ENCODE peak calls at places on chromosome 2, in four cellular contexts. E is heart right ventricle, Z is body of pancreas, Y is K562. M is an unnamed sample. For H3K9me3 and H3K4me1, the result is how much of the 10 kb centered on the place peaks cover.

GRCh38 chr2:70118798-70119454 is 31.6 kb downstream of the PCBP1 start:
- DNase-seq in E (no peak), Z (no peak), Y (peak), M (no peak)

GRCh38 chr2:824954-825353 is 125.7 kb upstream of the SNTG2 start:
- DNase-seq in E (no peak), Z (no peak), Y (no peak), M (no peak)

GRCh38 chr2:191009541-191010374 is 4.2 kb downstream of the STAT1 start:
- DNase-seq in E (no peak), Z (no peak), Y (no peak), M (no peak)

GRCh38 chr2:222514901-222515300 is 90.6 kb downstream of the SGPP2 start:
- DNase-seq in E (no peak), Z (no peak), Y (no peak), M (no peak)

GRCh38 chr2:240640939-240641338 is 15.7 kb downstream of the GPR35 start:
- DNase-seq in E (no peak), Z (peak), Y (peak), M (no peak)

GRCh38 chr2:37827911-37828411 is 97.1 kb upstream of the RMDN2 start:
- DNase-seq in E (no peak), Z (no peak), Y (no peak), M (peak)

GRCh38 chr2:226813148-226813701 is 13.6 kb upstream of the IRS1 start:
- DNase-seq in E (no peak), Z (no peak), Y (no peak), M (no peak)

GRCh38 chr2:42572297-42573081 is 4.1 kb downstream of the MTA3 start:
- DNase-seq in E (no peak), Z (no peak), Y (no peak), M (no peak)

GRCh38 chr2:228846161-228846560 is 424.9 kb downstream of the PID1 start:
- DNase-seq in E (no peak), Z (no peak), Y (no peak), M (no peak)

GRCh38 chr2:207409525-207409924 is 120.2 kb upstream of the CREB1 start:
- DNase-seq in E (no peak), Z (no peak), Y (no peak), M (no peak)

GRCh38 chr2:39252888-39253518 is 9.2 kb upstream of the CDKL4 start:
- DNase-seq in E (no peak), Z (no peak), Y (no peak), M (no peak)

GRCh38 chr2:51673628-51674027 is 641.7 kb upstream of the NRXN1 start:
- DNase-seq in E (no peak), Z (no peak), Y (no peak), M (no peak)

GRCh38 chr2:181300600-181301291 is 156.4 kb upstream of the ITGA4 start:
- DNase-seq in E (no peak), Z (no peak), Y (no peak), M (no peak)

GRCh38 chr2:216299588-216299987 is 72.7 kb downstream of the MARCHF4 start:
- DNase-seq in E (no peak), Z (no peak), Y (no peak), M (no peak)

GRCh38 chr2:3071645-3072044 is 306.0 kb downstream of the EIPR1 start:
- DNase-seq in E (no peak), Z (no peak), Y (no peak), M (no peak)

GRCh38 chr2:238493880-238494572 is 67.3 kb downstream of the ASB1 start:
- DNase-seq in E (no peak), Z (no peak), Y (no peak), M (no peak)

GRCh38 chr2:181104512-181105121 is 124.2 kb downstream of the UBE2E3 start:
- DNase-seq in E (no peak), Z (no peak), Y (peak), M (no peak)

GRCh38 chr2:19362652-19363473 is 4.4 kb upstream of the OSR1 start:
- DNase-seq in E (peak), Z (peak), Y (peak), M (peak)

GRCh38 chr2:208515099-208515498 is 108.5 kb downstream of the PTH2R start:
- DNase-seq in E (no peak), Z (no peak), Y (no peak), M (no peak)

GRCh38 chr2:208511016-208511415 is 104.4 kb downstream of the PTH2R start:
- DNase-seq in E (no peak), Z (no peak), Y (no peak), M (no peak)

GRCh38 chr2:208509586-208509985 is 103.0 kb downstream of the PTH2R start:
- DNase-seq in E (no peak), Z (no peak), Y (no peak), M (no peak)
- H3K9me3 ChIP-seq in E (under half), Z (under half), Y (under half), M (under half)

DNA sequence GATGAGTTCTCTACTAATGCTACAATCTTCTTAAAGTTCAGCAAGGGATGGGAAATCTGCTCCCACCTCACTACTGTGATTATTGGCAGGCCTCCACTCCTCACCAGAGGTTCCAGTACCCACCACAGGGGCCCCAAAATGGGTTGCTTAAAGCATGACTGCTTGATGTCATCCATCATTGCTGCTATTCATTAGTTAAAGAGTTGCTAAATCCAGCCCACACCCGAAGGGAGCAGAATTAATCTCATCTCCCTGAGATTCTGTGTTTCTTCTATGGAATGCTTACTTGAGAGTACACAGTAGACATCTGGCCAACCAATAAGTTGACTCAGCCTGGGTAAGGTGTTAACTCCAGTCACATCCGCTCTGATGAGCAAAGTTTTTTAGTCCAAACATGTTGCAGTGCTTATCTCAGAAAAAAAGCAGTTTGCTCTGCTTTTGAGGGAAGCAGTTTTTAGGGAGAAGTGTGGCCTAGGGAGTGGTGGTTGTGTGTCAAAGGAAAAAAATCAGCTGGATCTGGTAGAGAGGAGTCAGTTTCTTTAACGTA is 690.2 kb upstream of the POU3F3 start:
- DNase-seq in E (no peak), Z (no peak), Y (no peak), M (no peak)
- H3K4me1 ChIP-seq in E (under half), Z (under half), Y (under half), M (under half)

GRCh38 chr2:85283641-85284040 is 44.1 kb downstream of the TGOLN2 start:
- DNase-seq in E (no peak), Z (no peak), Y (no peak), M (no peak)
- TF ChIP-seq CTCF in E (no peak), Z (no peak), Y (no peak), M (no peak)

DNA sequence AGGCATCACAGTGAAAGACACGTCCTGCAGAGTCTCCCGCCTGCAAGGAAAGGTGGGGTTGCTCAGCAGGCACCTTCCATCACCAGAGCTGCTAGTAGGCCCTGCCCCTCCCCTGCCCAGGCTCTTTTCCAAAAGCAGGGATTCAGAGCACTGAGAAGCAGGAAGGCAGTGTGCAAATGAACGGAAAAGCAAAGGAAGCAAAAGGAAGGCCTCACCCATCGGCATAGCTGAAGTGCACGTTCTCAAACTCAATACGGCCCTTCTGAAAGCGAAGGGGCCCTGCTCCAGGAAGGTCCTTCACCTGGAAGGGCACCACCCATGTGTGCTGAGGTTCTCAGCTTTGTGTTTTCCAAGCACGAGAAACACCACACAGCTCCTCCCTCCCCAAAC is 5.7 kb downstream of the ABCB6 start:
- DNase-seq in E (no peak), Z (no peak), Y (no peak), M (no peak)
- H3K9me3 ChIP-seq in E (under half), Z (under half), Y (under half), M (under half)

M was measured in right atrium auricular region.